ENCODE peak calls at places on chromosomes 1 and 21, in nine cellular contexts. One of them, this sample, is unnamed.
A peak's percentile ranks its signal among the peaks of the same experiment; 100 is the strongest.

GRCh38 chr1:88890790-88891317 is 513 bp downstream of the GTF2B start:
- DNase-seq in IMR-90: peak; percentile 41
- DNase-seq in lower lobe of right lung: no peak
- DNase-seq in LNCaP clone FGC: no peak
- DNase-seq in nephron progenitor cell: peak; percentile 27
- DNase-seq in H9: peak; percentile 38
- DNase-seq in GM10248: peak; percentile 26
- DNase-seq in suprapubic skin: no peak
- DNase-seq in HFFc6: peak; percentile 29
- DNase-seq in this sample: peak; percentile 38

GRCh38 chr1:180988221-180988826 is 34.3 kb downstream of the STX6 start:
- DNase-seq in nephron progenitor cell: no peak
- DNase-seq in H9: no peak
- DNase-seq in IMR-90: no peak
- DNase-seq in HFFc6: no peak
- DNase-seq in GM10248: no peak
- DNase-seq in lower lobe of right lung: no peak
- DNase-seq in LNCaP clone FGC: no peak
- DNase-seq in suprapubic skin: no peak
- DNase-seq in this sample: no peak

GRCh38 chr21:46474365-46474764 is 15.7 kb downstream of the DIP2A start:
- DNase-seq in H9: no peak
- DNase-seq in HFFc6: no peak
- DNase-seq in IMR-90: no peak
- DNase-seq in GM10248: no peak
- DNase-seq in lower lobe of right lung: no peak
- DNase-seq in suprapubic skin: no peak
- DNase-seq in nephron progenitor cell: no peak
- DNase-seq in LNCaP clone FGC: no peak
- DNase-seq in this sample: no peak

GRCh38 chr1:50343323-50343722 is 79.9 kb downstream of the DMRTA2 start:
- DNase-seq in suprapubic skin: no peak
- DNase-seq in IMR-90: no peak
- DNase-seq in H9: no peak
- DNase-seq in lower lobe of right lung: no peak
- DNase-seq in LNCaP clone FGC: no peak
- DNase-seq in nephron progenitor cell: no peak
- DNase-seq in HFFc6: no peak
- DNase-seq in GM10248: no peak
- DNase-seq in this sample: no peak

GRCh38 chr21:26188422-26188821 is 17.9 kb upstream of the APP start:
- DNase-seq in GM10248: no peak
- DNase-seq in suprapubic skin: no peak
- DNase-seq in lower lobe of right lung: no peak
- DNase-seq in IMR-90: no peak
- DNase-seq in H9: no peak
- DNase-seq in nephron progenitor cell: no peak
- DNase-seq in HFFc6: no peak
- DNase-seq in LNCaP clone FGC: no peak
- DNase-seq in this sample: no peak

GRCh38 chr1:94792473-94792875 is 27.7 kb upstream of the SLC44A3 start:
- DNase-seq in IMR-90: peak; percentile 67
- DNase-seq in nephron progenitor cell: no peak
- DNase-seq in suprapubic skin: no peak
- DNase-seq in GM10248: peak; percentile 44
- DNase-seq in LNCaP clone FGC: no peak
- DNase-seq in lower lobe of right lung: no peak
- DNase-seq in H9: no peak
- DNase-seq in HFFc6: peak; percentile 80
- DNase-seq in this sample: no peak

GRCh38 chr1:173628888-173629287 is 6.2 kb upstream of the TEX50 start:
- DNase-seq in HFFc6: no peak
- DNase-seq in IMR-90: no peak
- DNase-seq in LNCaP clone FGC: no peak
- DNase-seq in suprapubic skin: no peak
- DNase-seq in H9: no peak
- DNase-seq in GM10248: no peak
- DNase-seq in nephron progenitor cell: no peak
- DNase-seq in lower lobe of right lung: no peak
- DNase-seq in this sample: no peak

GRCh38 chr1:29651684-29652665 is 415.7 kb downstream of the PTPRU start:
- DNase-seq in nephron progenitor cell: no peak
- DNase-seq in IMR-90: no peak
- DNase-seq in GM10248: no peak
- DNase-seq in LNCaP clone FGC: no peak
- DNase-seq in HFFc6: no peak
- DNase-seq in suprapubic skin: peak; percentile 48
- DNase-seq in lower lobe of right lung: no peak
- DNase-seq in H9: peak; percentile 3
- DNase-seq in this sample: no peak

GRCh38 chr1:245797592-245798366 is 643.0 kb downstream of the KIF26B start:
- DNase-seq in IMR-90: no peak
- DNase-seq in H9: peak; percentile 49
- DNase-seq in GM10248: no peak
- DNase-seq in LNCaP clone FGC: no peak
- DNase-seq in HFFc6: no peak
- DNase-seq in suprapubic skin: no peak
- DNase-seq in lower lobe of right lung: no peak
- DNase-seq in nephron progenitor cell: peak; percentile 33
- DNase-seq in this sample: peak; percentile 39

GRCh38 chr1:39272791-39273071 is 68.2 kb downstream of the MACF1 start:
- DNase-seq in IMR-90: no peak
- DNase-seq in LNCaP clone FGC: no peak
- DNase-seq in GM10248: no peak
- DNase-seq in nephron progenitor cell: no peak
- DNase-seq in suprapubic skin: no peak
- DNase-seq in lower lobe of right lung: no peak
- DNase-seq in HFFc6: no peak
- DNase-seq in H9: no peak
- DNase-seq in this sample: no peak

DNA sequence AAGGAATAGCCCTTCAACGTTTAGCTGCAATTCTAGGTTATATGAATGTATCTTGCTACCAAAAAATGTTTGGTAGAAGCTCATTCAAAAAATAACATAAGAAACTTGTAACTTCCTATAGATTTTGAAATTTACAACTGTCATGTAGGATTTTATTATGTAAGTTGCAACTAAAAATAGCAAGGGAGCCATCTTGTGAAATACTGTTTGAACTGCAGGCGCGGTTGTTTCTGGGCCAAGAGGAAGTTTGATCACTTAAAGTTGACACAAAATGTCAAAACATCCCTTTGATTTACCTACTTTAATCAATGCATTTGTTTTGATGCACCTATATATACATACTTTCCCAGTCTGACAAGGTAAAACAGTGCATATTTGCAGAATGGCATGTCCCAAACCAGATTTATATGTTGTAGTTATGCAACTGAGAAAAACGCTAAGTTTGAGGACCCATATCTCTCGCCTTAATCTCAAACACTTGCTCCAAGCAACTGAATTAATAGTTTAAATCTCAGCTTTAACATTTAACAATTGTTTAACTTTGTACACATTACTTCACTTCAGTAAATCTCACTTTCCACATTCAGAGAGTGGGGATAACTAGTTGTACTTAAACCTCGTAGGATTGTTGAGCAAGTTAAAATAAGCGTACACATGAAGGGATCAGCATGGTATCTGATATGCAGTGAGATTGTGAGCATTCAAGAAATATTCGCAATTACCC is 63.9 kb downstream of the KCNK2 start:
- DNase-seq in HFFc6: peak; percentile 18
- DNase-seq in LNCaP clone FGC: peak; percentile 42
- DNase-seq in GM10248: no peak
- DNase-seq in lower lobe of right lung: no peak
- DNase-seq in suprapubic skin: no peak
- DNase-seq in IMR-90: peak; percentile 64
- DNase-seq in nephron progenitor cell: peak; percentile 10
- DNase-seq in H9: no peak
- DNase-seq in this sample: peak; percentile 7
- TF ChIP-seq CTCF in HFFc6: peak; percentile 77
- TF ChIP-seq CTCF in LNCaP clone FGC: peak; percentile 65
- TF ChIP-seq CTCF in GM10248: peak; percentile 16
- TF ChIP-seq CTCF in lower lobe of right lung: peak; percentile 32
- TF ChIP-seq CTCF in suprapubic skin: peak; percentile 30
- TF ChIP-seq CTCF in IMR-90: peak; percentile 74
- TF ChIP-seq CTCF in nephron progenitor cell: peak; percentile 51
- TF ChIP-seq CTCF in H9: peak; percentile 70
- TF ChIP-seq CTCF in this sample: no peak

GRCh38 chr1:222750651-222751050 is 13.6 kb downstream of the FAM177B start:
- DNase-seq in IMR-90: no peak
- DNase-seq in suprapubic skin: no peak
- DNase-seq in LNCaP clone FGC: no peak
- DNase-seq in H9: no peak
- DNase-seq in HFFc6: no peak
- DNase-seq in nephron progenitor cell: no peak
- DNase-seq in lower lobe of right lung: no peak
- DNase-seq in GM10248: peak; percentile 28
- DNase-seq in this sample: no peak

GRCh38 chr1:222754386-222755139 is 17.6 kb downstream of the FAM177B start:
- DNase-seq in HFFc6: peak; percentile 99
- DNase-seq in H9: no peak
- DNase-seq in IMR-90: peak; percentile 96
- DNase-seq in suprapubic skin: peak; percentile 80
- DNase-seq in GM10248: no peak
- DNase-seq in LNCaP clone FGC: no peak
- DNase-seq in lower lobe of right lung: peak; percentile 68
- DNase-seq in nephron progenitor cell: no peak
- DNase-seq in this sample: no peak

GRCh38 chr1:222749927-222750326 is 12.9 kb downstream of the FAM177B start:
- DNase-seq in lower lobe of right lung: no peak
- DNase-seq in GM10248: no peak
- DNase-seq in HFFc6: peak; percentile 30
- DNase-seq in H9: no peak
- DNase-seq in LNCaP clone FGC: no peak
- DNase-seq in IMR-90: no peak
- DNase-seq in suprapubic skin: no peak
- DNase-seq in nephron progenitor cell: no peak
- DNase-seq in this sample: no peak
- TF ChIP-seq CTCF in lower lobe of right lung: no peak
- TF ChIP-seq CTCF in GM10248: no peak
- TF ChIP-seq CTCF in HFFc6: no peak
- TF ChIP-seq CTCF in H9: peak; percentile 29
- TF ChIP-seq CTCF in LNCaP clone FGC: no peak
- TF ChIP-seq CTCF in IMR-90: no peak
- TF ChIP-seq CTCF in suprapubic skin: no peak
- TF ChIP-seq CTCF in nephron progenitor cell: no peak
- TF ChIP-seq CTCF in this sample: no peak

GRCh38 chr1:91526496-91526895 is 25.8 kb downstream of the CDC7 start:
- DNase-seq in HFFc6: no peak
- DNase-seq in lower lobe of right lung: no peak
- DNase-seq in H9: no peak
- DNase-seq in suprapubic skin: no peak
- DNase-seq in GM10248: no peak
- DNase-seq in LNCaP clone FGC: no peak
- DNase-seq in nephron progenitor cell: no peak
- DNase-seq in IMR-90: peak; percentile 94
- DNase-seq in this sample: no peak

GRCh38 chr1:91535441-91535840 is 34.8 kb downstream of the CDC7 start:
- DNase-seq in IMR-90: no peak
- DNase-seq in lower lobe of right lung: no peak
- DNase-seq in H9: no peak
- DNase-seq in nephron progenitor cell: no peak
- DNase-seq in LNCaP clone FGC: no peak
- DNase-seq in suprapubic skin: no peak
- DNase-seq in GM10248: no peak
- DNase-seq in HFFc6: no peak
- DNase-seq in this sample: no peak

GRCh38 chr1:91527781-91528180 is 27.1 kb downstream of the CDC7 start:
- DNase-seq in suprapubic skin: no peak
- DNase-seq in GM10248: no peak
- DNase-seq in nephron progenitor cell: no peak
- DNase-seq in LNCaP clone FGC: no peak
- DNase-seq in lower lobe of right lung: no peak
- DNase-seq in HFFc6: no peak
- DNase-seq in IMR-90: no peak
- DNase-seq in H9: no peak
- DNase-seq in this sample: no peak

GRCh38 chr1:91533625-91534024 is 33.0 kb downstream of the CDC7 start:
- DNase-seq in nephron progenitor cell: no peak
- DNase-seq in GM10248: no peak
- DNase-seq in H9: no peak
- DNase-seq in IMR-90: no peak
- DNase-seq in lower lobe of right lung: no peak
- DNase-seq in HFFc6: no peak
- DNase-seq in LNCaP clone FGC: no peak
- DNase-seq in suprapubic skin: no peak
- DNase-seq in this sample: no peak

GRCh38 chr1:91529856-91530255 is 29.2 kb downstream of the CDC7 start:
- DNase-seq in suprapubic skin: no peak
- DNase-seq in H9: no peak
- DNase-seq in LNCaP clone FGC: peak; percentile 30
- DNase-seq in lower lobe of right lung: no peak
- DNase-seq in nephron progenitor cell: no peak
- DNase-seq in GM10248: no peak
- DNase-seq in IMR-90: peak; percentile 73
- DNase-seq in HFFc6: peak; percentile 41
- DNase-seq in this sample: no peak
- TF ChIP-seq CTCF in suprapubic skin: no peak
- TF ChIP-seq CTCF in H9: peak; percentile 47
- TF ChIP-seq CTCF in LNCaP clone FGC: peak; percentile 64
- TF ChIP-seq CTCF in lower lobe of right lung: no peak
- TF ChIP-seq CTCF in nephron progenitor cell: no peak
- TF ChIP-seq CTCF in GM10248: peak; percentile 46
- TF ChIP-seq CTCF in IMR-90: peak; percentile 58
- TF ChIP-seq CTCF in HFFc6: peak; percentile 71
- TF ChIP-seq CTCF in this sample: no peak

GRCh38 chr1:177334856-177335255 is 164.1 kb downstream of the BRINP2 start:
- DNase-seq in GM10248: no peak
- DNase-seq in suprapubic skin: no peak
- DNase-seq in LNCaP clone FGC: no peak
- DNase-seq in lower lobe of right lung: no peak
- DNase-seq in nephron progenitor cell: no peak
- DNase-seq in HFFc6: no peak
- DNase-seq in H9: no peak
- DNase-seq in IMR-90: no peak
- DNase-seq in this sample: no peak

GRCh38 chr1:177329871-177330270 is 159.1 kb downstream of the BRINP2 start:
- DNase-seq in suprapubic skin: no peak
- DNase-seq in HFFc6: no peak
- DNase-seq in H9: no peak
- DNase-seq in LNCaP clone FGC: no peak
- DNase-seq in GM10248: no peak
- DNase-seq in nephron progenitor cell: no peak
- DNase-seq in lower lobe of right lung: no peak
- DNase-seq in IMR-90: no peak
- DNase-seq in this sample: no peak

GRCh38 chr1:177338376-177338775 is 167.6 kb downstream of the BRINP2 start:
- DNase-seq in GM10248: no peak
- DNase-seq in lower lobe of right lung: no peak
- DNase-seq in HFFc6: no peak
- DNase-seq in nephron progenitor cell: no peak
- DNase-seq in IMR-90: no peak
- DNase-seq in suprapubic skin: no peak
- DNase-seq in LNCaP clone FGC: no peak
- DNase-seq in H9: no peak
- DNase-seq in this sample: no peak

DNA sequence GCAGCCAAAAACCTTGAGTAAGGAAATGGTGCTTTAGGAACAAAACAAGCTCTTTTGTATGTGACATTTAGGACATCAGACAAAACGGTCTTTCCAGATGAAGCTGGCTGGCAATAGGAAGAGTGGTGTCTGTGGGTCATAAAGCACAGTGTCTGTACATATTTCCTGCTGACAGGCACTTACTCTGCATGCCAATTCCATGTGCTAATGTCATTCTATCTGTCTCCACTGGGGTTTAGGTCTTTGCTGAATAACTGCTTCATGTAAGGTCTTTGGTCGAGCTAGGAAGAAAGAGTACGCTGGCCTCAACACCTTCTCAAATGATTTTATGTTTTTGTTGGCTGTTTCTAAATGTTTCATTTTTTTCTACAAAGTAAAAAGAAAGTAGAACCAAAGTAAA is 163.5 kb downstream of the BRINP2 start:
- DNase-seq in lower lobe of right lung: no peak
- DNase-seq in H9: no peak
- DNase-seq in GM10248: no peak
- DNase-seq in suprapubic skin: no peak
- DNase-seq in HFFc6: no peak
- DNase-seq in LNCaP clone FGC: no peak
- DNase-seq in nephron progenitor cell: no peak
- DNase-seq in IMR-90: no peak
- DNase-seq in this sample: no peak
- TF ChIP-seq CTCF in lower lobe of right lung: no peak
- TF ChIP-seq CTCF in H9: no peak
- TF ChIP-seq CTCF in GM10248: no peak
- TF ChIP-seq CTCF in suprapubic skin: no peak
- TF ChIP-seq CTCF in HFFc6: no peak
- TF ChIP-seq CTCF in LNCaP clone FGC: no peak
- TF ChIP-seq CTCF in nephron progenitor cell: peak; percentile 12
- TF ChIP-seq CTCF in IMR-90: no peak
- TF ChIP-seq CTCF in this sample: no peak